ENCODE peak calls at places on chromosomes 3 and 15, in nine cellular contexts. One of them, this sample, is unnamed.

GRCh38 chr3:133663569-133664313 is 2.0 kb upstream of the TOPBP1 start:
- DNase-seq in stomach: no peak
- DNase-seq in breast epithelium: no peak
- DNase-seq in transverse colon: no peak
- DNase-seq in HepG2: peak; percentile 82
- DNase-seq in HCT116: peak; percentile 63
- DNase-seq in suprapubic skin: no peak
- DNase-seq in spleen: no peak
- DNase-seq in upper lobe of left lung: no peak
- DNase-seq in this sample: no peak

GRCh38 chr15:27017168-27017809 is 46.3 kb downstream of the GABRG3 start:
- DNase-seq in stomach: peak; percentile 68
- DNase-seq in breast epithelium: no peak
- DNase-seq in transverse colon: no peak
- DNase-seq in HepG2: peak; percentile 73
- DNase-seq in HCT116: no peak
- DNase-seq in suprapubic skin: no peak
- DNase-seq in spleen: no peak
- DNase-seq in upper lobe of left lung: peak; percentile 29
- DNase-seq in this sample: no peak

GRCh38 chr15:49063402-49064280 is 17.4 kb upstream of the SECISBP2L start:
- DNase-seq in stomach: no peak
- DNase-seq in breast epithelium: no peak
- DNase-seq in transverse colon: no peak
- DNase-seq in HepG2: no peak
- DNase-seq in HCT116: no peak
- DNase-seq in suprapubic skin: no peak
- DNase-seq in spleen: no peak
- DNase-seq in upper lobe of left lung: no peak
- DNase-seq in this sample: no peak

GRCh38 chr3:71578045-71578730 is 5.3 kb downstream of the FOXP1 start:
- DNase-seq in stomach: no peak
- DNase-seq in breast epithelium: no peak
- DNase-seq in transverse colon: no peak
- DNase-seq in HepG2: no peak
- DNase-seq in HCT116: no peak
- DNase-seq in suprapubic skin: no peak
- DNase-seq in spleen: no peak
- DNase-seq in upper lobe of left lung: no peak
- DNase-seq in this sample: no peak

GRCh38 chr3:156605686-156606605 is 51.0 kb upstream of the SSR3 start:
- DNase-seq in stomach: peak; percentile 31
- DNase-seq in breast epithelium: no peak
- DNase-seq in transverse colon: peak; percentile 23
- DNase-seq in HepG2: no peak
- DNase-seq in HCT116: no peak
- DNase-seq in suprapubic skin: no peak
- DNase-seq in spleen: peak; percentile 79
- DNase-seq in upper lobe of left lung: peak; percentile 90
- DNase-seq in this sample: no peak

GRCh38 chr15:35565901-35566300 is 19.9 kb upstream of the DPH6 start:
- DNase-seq in stomach: no peak
- DNase-seq in breast epithelium: no peak
- DNase-seq in transverse colon: no peak
- DNase-seq in HepG2: no peak
- DNase-seq in HCT116: no peak
- DNase-seq in suprapubic skin: no peak
- DNase-seq in spleen: no peak
- DNase-seq in upper lobe of left lung: no peak
- DNase-seq in this sample: no peak

GRCh38 chr15:48297668-48298067 is 33.6 kb upstream of the DUT start:
- DNase-seq in stomach: no peak
- DNase-seq in breast epithelium: no peak
- DNase-seq in transverse colon: no peak
- DNase-seq in HepG2: no peak
- DNase-seq in HCT116: no peak
- DNase-seq in suprapubic skin: no peak
- DNase-seq in spleen: no peak
- DNase-seq in upper lobe of left lung: no peak
- DNase-seq in this sample: no peak

GRCh38 chr15:99486371-99487336 is 79.1 kb upstream of the MEF2A start:
- DNase-seq in stomach: peak; percentile 80
- DNase-seq in breast epithelium: peak; percentile 46
- DNase-seq in transverse colon: peak; percentile 61
- DNase-seq in HepG2: no peak
- DNase-seq in HCT116: peak; percentile 10
- DNase-seq in suprapubic skin: peak; percentile 89
- DNase-seq in spleen: peak; percentile 89
- DNase-seq in upper lobe of left lung: peak; percentile 80
- DNase-seq in this sample: peak; percentile 89

GRCh38 chr3:195543642-195544536 is 764 bp upstream of the PPP1R2 start:
- DNase-seq in stomach: no peak
- DNase-seq in breast epithelium: no peak
- DNase-seq in transverse colon: peak; percentile 35
- DNase-seq in HepG2: peak; percentile 73
- DNase-seq in HCT116: no peak
- DNase-seq in suprapubic skin: peak; percentile 73
- DNase-seq in spleen: peak; percentile 88
- DNase-seq in upper lobe of left lung: no peak
- DNase-seq in this sample: no peak

GRCh38 chr3:197505796-197506553 is 49.8 kb downstream of the BDH1 start:
- DNase-seq in stomach: peak; percentile 62
- DNase-seq in breast epithelium: no peak
- DNase-seq in transverse colon: peak; percentile 62
- DNase-seq in HepG2: no peak
- DNase-seq in HCT116: no peak
- DNase-seq in suprapubic skin: no peak
- DNase-seq in spleen: no peak
- DNase-seq in upper lobe of left lung: peak; percentile 85
- DNase-seq in this sample: no peak

GRCh38 chr3:71355862-71356261 is 227.7 kb downstream of the FOXP1 start:
- DNase-seq in stomach: no peak
- DNase-seq in breast epithelium: no peak
- DNase-seq in transverse colon: no peak
- DNase-seq in HepG2: no peak
- DNase-seq in HCT116: no peak
- DNase-seq in suprapubic skin: no peak
- DNase-seq in spleen: no peak
- DNase-seq in upper lobe of left lung: no peak
- DNase-seq in this sample: no peak

GRCh38 chr15:39586387-39587171 is 5.7 kb downstream of the THBS1 start:
- DNase-seq in stomach: no peak
- DNase-seq in breast epithelium: no peak
- DNase-seq in transverse colon: peak; percentile 28
- DNase-seq in HepG2: no peak
- DNase-seq in HCT116: no peak
- DNase-seq in suprapubic skin: no peak
- DNase-seq in spleen: no peak
- DNase-seq in upper lobe of left lung: no peak
- DNase-seq in this sample: no peak

GRCh38 chr15:25735550-25736384 is 127.4 kb downstream of the ATP10A start:
- DNase-seq in stomach: no peak
- DNase-seq in breast epithelium: no peak
- DNase-seq in transverse colon: no peak
- DNase-seq in HepG2: no peak
- DNase-seq in HCT116: no peak
- DNase-seq in suprapubic skin: no peak
- DNase-seq in spleen: no peak
- DNase-seq in upper lobe of left lung: no peak
- DNase-seq in this sample: peak; percentile 60
- H3K9me3 ChIP-seq in stomach: no peaks in the 10 kb centered on the region
- H3K9me3 ChIP-seq in breast epithelium: no peaks in the 10 kb centered on the region
- H3K9me3 ChIP-seq in transverse colon: no peaks in the 10 kb centered on the region
- H3K9me3 ChIP-seq in HepG2: no peaks in the 10 kb centered on the region
- H3K9me3 ChIP-seq in HCT116: peaks cover 3% of the 10 kb centered on the region
- H3K9me3 ChIP-seq in suprapubic skin: no peaks in the 10 kb centered on the region
- H3K9me3 ChIP-seq in spleen: no peaks in the 10 kb centered on the region
- H3K9me3 ChIP-seq in upper lobe of left lung: no peaks in the 10 kb centered on the region
- H3K9me3 ChIP-seq in this sample: no peaks in the 10 kb centered on the region

GRCh38 chr15:64809649-64810498 is 15.6 kb downstream of the PIF1 start:
- DNase-seq in stomach: peak; percentile 84
- DNase-seq in breast epithelium: peak; percentile 42
- DNase-seq in transverse colon: peak; percentile 83
- DNase-seq in HepG2: peak; percentile 61
- DNase-seq in HCT116: peak; percentile 57
- DNase-seq in suprapubic skin: peak; percentile 86
- DNase-seq in spleen: peak; percentile 90
- DNase-seq in upper lobe of left lung: peak; percentile 71
- DNase-seq in this sample: no peak

GRCh38 chr15:64810499-64811326 is 14.7 kb downstream of the PIF1 start:
- DNase-seq in stomach: no peak
- DNase-seq in breast epithelium: no peak
- DNase-seq in transverse colon: no peak
- DNase-seq in HepG2: no peak
- DNase-seq in HCT116: no peak
- DNase-seq in suprapubic skin: no peak
- DNase-seq in spleen: no peak
- DNase-seq in upper lobe of left lung: no peak
- DNase-seq in this sample: no peak

GRCh38 chr15:64807051-64807749 is 18.2 kb downstream of the PIF1 start:
- DNase-seq in stomach: no peak
- DNase-seq in breast epithelium: no peak
- DNase-seq in transverse colon: no peak
- DNase-seq in HepG2: no peak
- DNase-seq in HCT116: no peak
- DNase-seq in suprapubic skin: no peak
- DNase-seq in spleen: peak; percentile 59
- DNase-seq in upper lobe of left lung: no peak
- DNase-seq in this sample: no peak

GRCh38 chr15:64807751-64808222 is 17.7 kb downstream of the PIF1 start:
- DNase-seq in stomach: no peak
- DNase-seq in breast epithelium: no peak
- DNase-seq in transverse colon: no peak
- DNase-seq in HepG2: no peak
- DNase-seq in HCT116: no peak
- DNase-seq in suprapubic skin: no peak
- DNase-seq in spleen: peak; percentile 35
- DNase-seq in upper lobe of left lung: no peak
- DNase-seq in this sample: no peak

GRCh38 chr15:64808785-64809453 is 16.5 kb downstream of the PIF1 start:
- DNase-seq in stomach: no peak
- DNase-seq in breast epithelium: no peak
- DNase-seq in transverse colon: no peak
- DNase-seq in HepG2: no peak
- DNase-seq in HCT116: no peak
- DNase-seq in suprapubic skin: no peak
- DNase-seq in spleen: no peak
- DNase-seq in upper lobe of left lung: no peak
- DNase-seq in this sample: no peak
- TF ChIP-seq POLR2AphosphoS5 in stomach: no peak
- TF ChIP-seq POLR2AphosphoS5 in breast epithelium: no peak
- TF ChIP-seq POLR2AphosphoS5 in transverse colon: no peak
- TF ChIP-seq POLR2AphosphoS5 in HepG2: no peak
- TF ChIP-seq POLR2AphosphoS5 in HCT116: no peak
- TF ChIP-seq POLR2AphosphoS5 in suprapubic skin: no peak
- TF ChIP-seq POLR2AphosphoS5 in spleen: no peak
- TF ChIP-seq POLR2AphosphoS5 in upper lobe of left lung: no peak
- TF ChIP-seq POLR2AphosphoS5 in this sample: no peak

DNA sequence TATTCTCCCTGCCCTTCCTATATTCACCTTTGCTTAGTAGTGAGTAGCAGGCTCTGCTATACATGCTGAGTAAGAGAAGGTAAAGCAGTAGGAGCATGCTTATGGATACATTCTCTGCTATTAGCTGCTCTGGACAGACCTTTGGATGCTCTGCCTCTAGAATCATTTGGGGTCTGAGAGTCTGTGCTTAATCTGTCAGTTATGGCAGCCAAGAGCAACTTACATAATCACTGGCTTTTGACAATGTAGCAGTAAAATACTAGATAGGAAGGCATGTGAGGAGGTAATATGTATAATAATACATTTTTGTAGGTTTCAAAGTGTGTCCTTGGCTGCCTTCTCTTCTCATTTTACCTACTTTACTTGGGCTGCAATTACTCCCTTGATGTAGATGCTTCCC is 277.7 kb downstream of the GAP43 start:
- DNase-seq in stomach: no peak
- DNase-seq in breast epithelium: no peak
- DNase-seq in transverse colon: no peak
- DNase-seq in HepG2: no peak
- DNase-seq in HCT116: no peak
- DNase-seq in suprapubic skin: no peak
- DNase-seq in spleen: no peak
- DNase-seq in upper lobe of left lung: no peak
- DNase-seq in this sample: no peak
- H3K9me3 ChIP-seq in stomach: no peaks in the 10 kb centered on the region
- H3K9me3 ChIP-seq in breast epithelium: no peaks in the 10 kb centered on the region
- H3K9me3 ChIP-seq in transverse colon: no peaks in the 10 kb centered on the region
- H3K9me3 ChIP-seq in HepG2: no peaks in the 10 kb centered on the region
- H3K9me3 ChIP-seq in HCT116: no peaks in the 10 kb centered on the region
- H3K9me3 ChIP-seq in suprapubic skin: no peaks in the 10 kb centered on the region
- H3K9me3 ChIP-seq in spleen: no peaks in the 10 kb centered on the region
- H3K9me3 ChIP-seq in upper lobe of left lung: no peaks in the 10 kb centered on the region
- H3K9me3 ChIP-seq in this sample: no peaks in the 10 kb centered on the region

GRCh38 chr15:76172782-76173181 is 113.0 kb downstream of the TMEM266 start:
- DNase-seq in stomach: no peak
- DNase-seq in breast epithelium: no peak
- DNase-seq in transverse colon: no peak
- DNase-seq in HepG2: no peak
- DNase-seq in HCT116: no peak
- DNase-seq in suprapubic skin: no peak
- DNase-seq in spleen: no peak
- DNase-seq in upper lobe of left lung: no peak
- DNase-seq in this sample: no peak

GRCh38 chr15:76176059-76176458 is 116.3 kb downstream of the TMEM266 start:
- DNase-seq in stomach: no peak
- DNase-seq in breast epithelium: no peak
- DNase-seq in transverse colon: no peak
- DNase-seq in HepG2: no peak
- DNase-seq in HCT116: no peak
- DNase-seq in suprapubic skin: no peak
- DNase-seq in spleen: no peak
- DNase-seq in upper lobe of left lung: no peak
- DNase-seq in this sample: no peak

GRCh38 chr15:76173317-76173834 is 113.6 kb downstream of the TMEM266 start:
- DNase-seq in stomach: no peak
- DNase-seq in breast epithelium: no peak
- DNase-seq in transverse colon: no peak
- DNase-seq in HepG2: no peak
- DNase-seq in HCT116: no peak
- DNase-seq in suprapubic skin: no peak
- DNase-seq in spleen: no peak
- DNase-seq in upper lobe of left lung: no peak
- DNase-seq in this sample: no peak

GRCh38 chr15:76175442-76175841 is 115.7 kb downstream of the TMEM266 start:
- DNase-seq in stomach: no peak
- DNase-seq in breast epithelium: no peak
- DNase-seq in transverse colon: no peak
- DNase-seq in HepG2: no peak
- DNase-seq in HCT116: no peak
- DNase-seq in suprapubic skin: no peak
- DNase-seq in spleen: no peak
- DNase-seq in upper lobe of left lung: no peak
- DNase-seq in this sample: no peak

DNA sequence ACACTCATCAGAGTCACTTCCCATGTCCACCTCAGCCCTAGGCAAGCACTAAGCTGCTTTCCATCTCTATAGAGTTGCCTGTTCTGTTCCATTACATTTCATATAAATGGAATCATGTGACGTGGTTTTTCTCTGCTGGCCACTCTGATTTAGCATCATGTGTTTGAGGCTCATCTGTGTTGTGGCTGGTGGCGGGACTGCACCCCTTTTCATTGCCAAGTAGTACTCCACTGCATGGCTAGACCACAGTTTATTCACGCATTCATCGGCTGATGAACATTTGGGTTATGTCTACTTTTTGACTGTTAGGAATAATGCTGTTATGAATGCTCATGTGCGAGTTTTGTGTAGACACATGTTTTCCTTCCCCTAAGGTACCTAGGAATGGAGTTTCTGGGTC is 114.9 kb downstream of the TMEM266 start:
- DNase-seq in stomach: no peak
- DNase-seq in breast epithelium: no peak
- DNase-seq in transverse colon: no peak
- DNase-seq in HepG2: no peak
- DNase-seq in HCT116: no peak
- DNase-seq in suprapubic skin: no peak
- DNase-seq in spleen: no peak
- DNase-seq in upper lobe of left lung: no peak
- DNase-seq in this sample: no peak
- TF ChIP-seq POLR2AphosphoS5 in stomach: no peak
- TF ChIP-seq POLR2AphosphoS5 in breast epithelium: no peak
- TF ChIP-seq POLR2AphosphoS5 in transverse colon: no peak
- TF ChIP-seq POLR2AphosphoS5 in HepG2: no peak
- TF ChIP-seq POLR2AphosphoS5 in HCT116: no peak
- TF ChIP-seq POLR2AphosphoS5 in suprapubic skin: no peak
- TF ChIP-seq POLR2AphosphoS5 in spleen: no peak
- TF ChIP-seq POLR2AphosphoS5 in upper lobe of left lung: no peak
- TF ChIP-seq POLR2AphosphoS5 in this sample: no peak

This sample was measured in vagina.